ENCODE peak calls at places on chromosome 1, in ten cellular contexts. C is stimulated activated CD4-positive, alpha-beta T cell treated with anti-CD3 and anti-CD28 coated beads, Interleukin-1b, Interleukin-23, amount 100 ng/mL, for 48 hours; L is iris pigment epithelial cell; Y is neuronal stem cell; R is RWPE1; X is stimulated activated CD8-positive, alpha-beta memory T cell treated with anti-CD3 and anti-CD28 coated beads, Interleukin-2, amount 100 ng/mL, for 48 hours; I is activated CD8-positive, alpha-beta memory T cell treated with anti-CD3 and anti-CD28 coated beads, Interleukin-2, amount 50 U/mL, for 48 hours; K is AG08395; W is LoVo; Q is SK-N-MC. D is an unnamed sample.

GRCh38 chr1:228151526-228151925 is 1.8 kb downstream of the GJC2 start:
- DNase-seq in C (no peak), L (no peak), Y (no peak), R (no peak), X (no peak), I (no peak), K (no peak), W (no peak), Q (no peak), D (no peak)

GRCh38 chr1:186785503-186785902 is 43.2 kb upstream of the PLA2G4A start:
- DNase-seq in C (no peak), L (peak; percentile 70), Y (no peak), R (no peak), X (no peak), I (no peak), K (no peak), W (no peak), Q (no peak), D (no peak)

GRCh38 chr1:7290971-7291970 is 479.8 kb upstream of the VAMP3 start:
- DNase-seq in C (no peak), L (peak; percentile 69), Y (no peak), R (no peak), X (no peak), I (no peak), K (peak; percentile 55), W (no peak), Q (peak; percentile 60), D (no peak)

GRCh38 chr1:63024132-63024531 is 240.2 kb downstream of the ATG4C start:
- DNase-seq in C (no peak), L (peak; percentile 19), Y (no peak), R (no peak), X (no peak), I (no peak), K (no peak), W (no peak), Q (no peak), D (no peak)

GRCh38 chr1:243345205-243345604 is 89.4 kb downstream of the SDCCAG8 start:
- DNase-seq in C (no peak), L (peak; percentile 20), Y (no peak), R (no peak), X (no peak), I (no peak), K (no peak), W (no peak), Q (no peak), D (peak; percentile 54)

GRCh38 chr1:219279017-219279770 is 105.5 kb downstream of the LYPLAL1 start:
- DNase-seq in C (no peak), L (peak; percentile 45), Y (no peak), R (no peak), X (no peak), I (no peak), K (no peak), W (no peak), Q (no peak), D (no peak)

GRCh38 chr1:207321790-207322530 is 482 bp downstream of the CD55 start:
- DNase-seq in C (no peak), L (no peak), Y (peak; percentile 4), R (no peak), X (no peak), I (no peak), K (peak; percentile 5), W (no peak), Q (no peak), D (no peak)

GRCh38 chr1:172340520-172340919 is 80.0 kb upstream of the C1orf105 start:
- DNase-seq in C (no peak), L (no peak), Y (no peak), R (no peak), X (no peak), I (no peak), K (no peak), W (no peak), Q (no peak), D (no peak)